ENCODE peak calls at places on chromosome 18, in six cellular contexts. P is PC-9, B is AG10803, Y is left lung, O is colonic mucosa, F is kidney epithelial cell. X is an unnamed sample.

GRCh38 chr18:56489901-56490300 is 148.5 kb downstream of the TXNL1 start:
- DNase-seq in P (no peak), B (no peak), Y (no peak), O (no peak), F (no peak), X (no peak)

GRCh38 chr18:7822435-7823425 is 255.6 kb downstream of the PTPRM start:
- DNase-seq in P (no peak), B (no peak), Y (no peak), O (no peak), F (no peak), X (no peak)

GRCh38 chr18:23824704-23825103 is 135.5 kb downstream of the LAMA3 start:
- DNase-seq in P (no peak), B (peak; percentile 40), Y (no peak), O (no peak), F (no peak), X (no peak)

GRCh38 chr18:29418136-29418535 is 1241.2 kb upstream of the CDH2 start:
- DNase-seq in P (no peak), B (peak; percentile 57), Y (no peak), O (no peak), F (peak; percentile 63), X (no peak)

GRCh38 chr18:13280066-13280795 is 61.7 kb downstream of the LDLRAD4 start:
- DNase-seq in P (no peak), B (no peak), Y (no peak), O (no peak), F (peak; percentile 64), X (no peak)

GRCh38 chr18:58175122-58175687 is 131.2 kb downstream of the NEDD4L start:
- DNase-seq in P (no peak), B (no peak), Y (no peak), O (no peak), F (no peak), X (no peak)

GRCh38 chr18:9201224-9201623 is 64.6 kb downstream of the ANKRD12 start:
- DNase-seq in P (no peak), B (no peak), Y (no peak), O (no peak), F (no peak), X (no peak)

GRCh38 chr18:48638451-48638850 is 99.6 kb downstream of the CTIF start:
- DNase-seq in P (no peak), B (no peak), Y (no peak), O (no peak), F (no peak), X (no peak)

GRCh38 chr18:37483221-37483971 is 82.2 kb downstream of the CELF4 start:
- DNase-seq in P (no peak), B (peak; percentile 2), Y (no peak), O (no peak), F (no peak), X (no peak)

GRCh38 chr18:43265465-43265864 is 11.8 kb downstream of the SYT4 start:
- DNase-seq in P (no peak), B (no peak), Y (peak; percentile 8), O (no peak), F (no peak), X (no peak)

GRCh38 chr18:77208969-77209368 is 40.7 kb upstream of the GALR1 start:
- DNase-seq in P (peak; percentile 51), B (peak; percentile 12), Y (no peak), O (no peak), F (no peak), X (no peak)

GRCh38 chr18:77899972-77900754 is 650.5 kb downstream of the GALR1 start:
- DNase-seq in P (no peak), B (peak; percentile 15), Y (peak; percentile 87), O (no peak), F (no peak), X (peak; percentile 50)

GRCh38 chr18:48161911-48162698 is 231.6 kb upstream of the SMAD2 start:
- DNase-seq in P (no peak), B (no peak), Y (no peak), O (peak; percentile 74), F (no peak), X (no peak)

DNA sequence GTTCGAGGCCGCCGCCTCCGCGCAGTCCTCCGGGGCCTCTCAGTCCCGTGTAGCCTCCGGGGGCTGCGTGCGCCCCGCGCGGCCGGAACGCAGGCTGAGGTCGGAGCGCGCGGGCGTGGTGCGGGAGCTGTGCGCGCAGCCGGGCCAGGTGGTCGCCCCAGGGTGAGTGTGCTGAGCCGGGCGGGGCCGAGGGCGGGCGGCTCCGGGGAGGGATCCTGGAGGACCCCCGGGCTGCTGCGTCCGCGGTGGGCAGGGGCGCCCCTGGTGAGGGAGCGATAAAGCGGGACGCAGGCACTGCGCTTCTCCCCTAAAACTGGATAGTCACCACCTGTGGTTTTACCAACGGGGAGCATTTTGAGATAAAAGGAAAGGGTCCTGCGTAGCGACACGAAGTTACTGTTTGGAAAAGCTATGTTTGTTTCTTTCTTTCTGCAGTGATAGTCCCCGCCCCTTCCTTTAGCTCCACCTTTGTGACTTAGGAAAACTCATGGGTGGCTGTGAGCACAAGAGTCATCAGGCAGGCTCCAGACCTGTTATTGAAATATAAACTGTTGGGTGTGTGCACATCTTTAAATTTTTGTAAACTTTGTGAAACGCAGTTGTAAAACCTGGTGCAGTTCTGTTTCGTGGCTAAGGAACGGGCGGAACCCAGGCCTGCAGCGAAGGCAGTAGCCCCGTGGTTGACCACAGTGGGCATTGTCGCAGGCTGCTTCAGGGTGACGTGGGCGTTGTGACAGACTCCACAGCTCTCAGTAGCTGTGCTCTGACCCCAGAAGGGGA is 687 bp downstream of the CTDP1 start:
- DNase-seq in P (peak; percentile 63), B (peak; percentile 49), Y (peak; percentile 87), O (peak; percentile 78), F (no peak), X (peak; percentile 51)
- TF ChIP-seq CTCF in P (no peak), B (no peak), Y (no peak), O (no peak), F (no peak), X (no peak)

DNA sequence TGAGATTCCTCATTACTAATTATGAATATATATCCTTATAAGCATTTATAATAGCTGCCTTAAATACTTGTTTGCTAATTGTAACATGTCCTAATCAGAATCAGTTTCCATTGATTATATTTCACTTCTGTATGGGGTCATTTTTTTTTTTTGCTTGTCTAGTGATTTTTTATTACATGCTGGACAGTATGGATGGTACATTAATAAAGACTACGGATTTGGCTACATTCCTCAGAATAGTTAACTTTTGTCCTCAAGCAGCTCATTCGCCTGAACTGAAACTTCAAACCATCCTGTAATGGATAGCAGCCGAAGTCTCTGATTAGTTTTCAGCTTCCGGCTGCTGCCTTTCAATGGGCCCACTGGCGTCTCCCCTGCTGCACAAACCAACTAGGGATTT is 11.7 kb downstream of the TGIF1 start:
- DNase-seq in P (no peak), B (no peak), Y (no peak), O (no peak), F (no peak), X (no peak)
- TF ChIP-seq CTCF in P (no peak), B (no peak), Y (no peak), O (no peak), F (no peak), X (no peak)

DNA sequence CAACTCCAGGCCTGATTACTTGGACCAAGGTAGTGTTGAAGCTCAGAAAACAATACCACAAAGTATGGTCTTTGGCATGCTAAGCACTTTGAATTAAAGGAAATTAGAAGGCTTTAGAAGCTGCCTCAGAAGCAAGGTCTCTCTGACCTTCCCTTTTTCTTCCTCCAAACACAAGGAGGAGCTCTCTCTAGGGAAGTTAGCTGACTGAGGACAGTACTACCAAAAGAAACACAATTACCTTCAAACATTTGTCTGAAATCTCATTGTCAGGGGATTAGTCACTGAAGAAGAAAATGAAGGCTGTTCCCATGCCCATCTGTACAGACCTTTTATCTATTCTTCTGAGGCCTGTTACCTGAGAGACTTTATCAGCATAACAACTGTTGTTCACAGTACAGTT is 279.3 kb downstream of the CDH20 start:
- DNase-seq in P (no peak), B (no peak), Y (no peak), O (no peak), F (no peak), X (no peak)
- TF ChIP-seq CTCF in P (no peak), B (peak; percentile 24), Y (no peak), O (no peak), F (no peak), X (no peak)

GRCh38 chr18:60596928-60597327 is 224.4 kb upstream of the MC4R start:
- DNase-seq in P (no peak), B (no peak), Y (no peak), O (no peak), F (no peak), X (no peak)
- TF ChIP-seq CTCF in P (no peak), B (no peak), Y (no peak), O (no peak), F (no peak), X (no peak)

GRCh38 chr18:32958746-32959145 is 185.9 kb upstream of the KLHL14 start:
- DNase-seq in P (no peak), B (no peak), Y (no peak), O (no peak), F (no peak), X (no peak)

DNA sequence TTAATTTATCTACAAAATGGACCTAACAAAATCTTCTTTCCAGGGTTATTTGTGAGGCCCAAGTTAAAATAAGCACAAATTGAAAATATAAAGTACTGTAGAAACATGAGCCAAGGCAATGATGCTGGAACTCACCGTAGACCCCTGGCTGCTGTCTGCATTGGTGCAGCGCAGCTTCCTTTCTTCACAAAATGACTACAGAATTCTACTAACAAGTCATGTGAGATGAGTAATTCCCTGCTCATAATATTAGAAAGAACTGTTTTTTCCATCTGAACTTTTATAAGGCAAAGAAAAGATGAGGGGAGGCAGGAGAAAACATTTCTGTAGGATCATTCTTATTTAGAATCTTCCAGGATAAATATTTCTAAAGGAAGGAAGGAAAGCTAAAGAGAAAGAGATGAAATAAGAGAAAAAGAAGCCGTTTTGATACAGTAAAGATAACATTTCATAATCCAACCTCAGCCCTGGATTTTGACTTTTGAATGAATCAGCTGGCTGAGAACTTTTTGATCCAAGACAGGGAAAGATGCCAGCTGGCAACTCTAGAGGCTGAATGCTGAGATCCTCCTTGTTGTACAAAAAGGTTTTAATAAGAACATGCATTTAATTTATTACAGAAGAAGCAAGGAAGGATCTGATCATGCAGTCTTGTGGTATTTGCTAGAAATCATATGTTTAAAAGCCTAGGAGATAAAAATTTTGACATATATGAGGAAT is 183.9 kb upstream of the KLHL14 start:
- DNase-seq in P (no peak), B (peak; percentile 7), Y (no peak), O (no peak), F (no peak), X (no peak)
- TF ChIP-seq CTCF in P (no peak), B (peak; percentile 10), Y (no peak), O (no peak), F (peak; percentile 68), X (no peak)